ENCODE peak calls at places on chromosomes 6 and 20, in ten cellular contexts. X is sigmoid colon; G is stimulated activated CD8-positive, alpha-beta memory T cell treated with anti-CD3 and anti-CD28 coated beads, Interleukin-15, amount 100 ng/mL, for 1 hour; Y is H1; H is SK-MEL-5; J is GM20000; W is activated CD4-positive, alpha-beta T cell treated with anti-CD3 and anti-CD28 coated beads, Interleukin-2, amount 50 U/mL, for 48 hours; O is colonic mucosa; B is ACHN; T is activated T-helper 1 cell treated with Interleukin-2 at 50 U/mL for 16 hours. A is an unnamed sample.

GRCh38 chr6:169158182-169158573 is 95.5 kb downstream of the THBS2 start:
- DNase-seq in T (no peak), O (no peak), J (no peak), G (no peak), H (no peak), X (peak; percentile 80), W (no peak), B (no peak), Y (no peak), A (peak; percentile 58)

GRCh38 chr6:140538926-140539325 is 1164.5 kb upstream of the CITED2 start:
- DNase-seq in B (peak; percentile 17), X (no peak), G (no peak), W (no peak), O (no peak), T (no peak), J (no peak), Y (no peak), H (peak; percentile 7), A (no peak)

GRCh38 chr6:75178757-75179156 is 27.1 kb downstream of the COL12A1 start:
- DNase-seq in Y (no peak), H (no peak), O (no peak), G (no peak), W (no peak), X (no peak), T (no peak), J (no peak), B (no peak), A (no peak)

GRCh38 chr20:24747881-24748595 is 201.0 kb upstream of the CST7 start:
- DNase-seq in X (no peak), Y (no peak), O (no peak), G (no peak), J (no peak), T (no peak), B (no peak), W (no peak), H (no peak), A (no peak)

GRCh38 chr6:2818593-2818992 is 23.1 kb downstream of the SERPINB1 start:
- DNase-seq in Y (no peak), H (no peak), T (no peak), O (peak; percentile 28), W (no peak), X (no peak), G (no peak), J (no peak), B (no peak), A (no peak)

GRCh38 chr20:33191955-33192354 is 24.0 kb downstream of the BPIFA2 start:
- DNase-seq in X (no peak), G (no peak), H (no peak), W (no peak), T (no peak), Y (no peak), O (no peak), B (no peak), J (no peak), A (no peak)

GRCh38 chr6:123715243-123715863 is 78.6 kb upstream of the TRDN start:
- DNase-seq in T (no peak), X (no peak), B (peak; percentile 38), J (peak; percentile 11), Y (no peak), O (no peak), G (no peak), W (no peak), H (peak; percentile 62), A (no peak)

GRCh38 chr6:156617376-156617775 is 159.8 kb upstream of the ARID1B start:
- DNase-seq in J (no peak), G (no peak), O (peak; percentile 85), B (no peak), T (no peak), W (no peak), X (no peak), H (no peak), Y (no peak), A (no peak)

GRCh38 chr6:149852180-149852579 is 12.0 kb downstream of the LRP11 start:
- DNase-seq in B (peak; percentile 12), J (no peak), O (no peak), H (peak; percentile 53), G (no peak), X (no peak), Y (no peak), T (no peak), W (no peak), A (no peak)

GRCh38 chr6:31114540-31114876 is at the start of gene PSORS1C1:
- DNase-seq in G (no peak), Y (no peak), T (no peak), W (no peak), X (peak; percentile 97), B (peak; percentile 91), O (peak; percentile 79), J (no peak), H (peak; percentile 19), A (no peak)

A was measured in right lobe of liver.